ENCODE peak calls at places on chromosomes 1 and 21, in ten cellular contexts. I is endothelial cell of umbilical vein, Y is kidney glomerular epithelial cell, M is spleen, X is prostate gland, V is foreskin keratinocyte, H is SJCRH30, R is COR-L47, J is adrenal gland, N is esophagus squamous epithelium. G is an unnamed sample.

GRCh38 chr1:187716160-187716559 is 887.4 kb downstream of the PLA2G4A start:
- DNase-seq in Y (no peak), R (no peak), X (no peak), J (no peak), I (no peak), H (no peak), M (no peak), V (no peak), N (no peak), G (no peak)

GRCh38 chr1:22044690-22045420 is 7.7 kb upstream of the CDC42 start:
- DNase-seq in H (no peak), R (no peak), J (no peak), N (no peak), Y (peak), I (no peak), V (peak), M (peak), X (no peak), G (no peak)

GRCh38 chr1:156740679-156741612 is at the start of gene MRPL24:
- DNase-seq in N (peak), R (peak), V (peak), I (peak), J (peak), H (peak), Y (peak), M (peak), X (peak), G (peak)

GRCh38 chr21:30713786-30714185 is 4.8 kb downstream of the KRTAP21-3 start:
- DNase-seq in N (no peak), V (no peak), M (no peak), J (no peak), H (peak), Y (no peak), R (no peak), X (no peak), I (no peak), G (no peak)

GRCh38 chr1:184929711-184930202 is 44.6 kb downstream of the NIBAN1 start:
- DNase-seq in X (peak), J (no peak), Y (no peak), I (no peak), H (no peak), R (peak), M (no peak), V (no peak), N (no peak), G (no peak)

GRCh38 chr1:157291083-157291482 is 152.9 kb upstream of the ETV3 start:
- DNase-seq in J (no peak), X (no peak), M (no peak), V (no peak), R (no peak), H (no peak), I (no peak), N (no peak), Y (no peak), G (no peak)

GRCh38 chr1:183808296-183809027 is 3.5 kb downstream of the RGL1 start:
- DNase-seq in H (no peak), Y (no peak), N (no peak), R (no peak), M (no peak), V (no peak), X (no peak), J (no peak), I (no peak), G (no peak)

GRCh38 chr1:1752671-1753606 is 25.3 kb downstream of the NADK start:
- DNase-seq in H (no peak), J (peak), M (peak), V (no peak), Y (no peak), R (no peak), N (no peak), I (no peak), X (no peak), G (no peak)

GRCh38 chr21:40422851-40423635 is 423.9 kb downstream of the DSCAM start:
- DNase-seq in M (no peak), R (no peak), N (no peak), Y (no peak), J (no peak), V (no peak), I (no peak), X (no peak), H (no peak), G (no peak)

GRCh38 chr1:109873278-109874175 is 37.1 kb upstream of the CSF1 start:
- DNase-seq in Y (no peak), H (no peak), J (no peak), R (no peak), X (no peak), V (no peak), N (no peak), I (no peak), M (no peak), G (no peak)

GRCh38 chr1:30285461-30286050 is 437.8 kb downstream of the MATN1 start:
- DNase-seq in Y (no peak), N (no peak), V (no peak), X (no peak), R (no peak), I (no peak), H (no peak), M (no peak), J (no peak), G (no peak)

GRCh38 chr1:150613061-150613920 is 16.1 kb downstream of the ENSA start:
- DNase-seq in I (peak), V (peak), J (no peak), H (no peak), N (no peak), X (peak), Y (peak), M (no peak), R (peak), G (no peak)